ENCODE peak calls at places on chromosomes 6 and 20, in six cellular contexts. N is CD8-positive, alpha-beta T cell; K is HT-29; W is ureter; H is AG08396; Y is stimulated activated CD4-positive, alpha-beta T cell treated with anti-CD3 and anti-CD28 coated beads, Interleukin-4, amount 100 ng/mL, for 24 hours. R is an unnamed sample.

GRCh38 chr6:8085053-8085511 is 17.3 kb downstream of the EEF1E1 start:
- DNase-seq in N (no peak), Y (no peak), K (peak), H (no peak), W (no peak), R (no peak)

GRCh38 chr20:60630609-60631008 is 621.5 kb upstream of the CDH4 start:
- DNase-seq in K (no peak), Y (no peak), W (no peak), N (no peak), H (no peak), R (no peak)

GRCh38 chr20:38617011-38617829 is 15.6 kb downstream of the ARHGAP40 start:
- DNase-seq in K (no peak), Y (no peak), H (peak), W (peak), N (no peak), R (no peak)

GRCh38 chr6:40438556-40438955 is 148.6 kb downstream of the LRFN2 start:
- DNase-seq in H (no peak), K (no peak), W (no peak), N (no peak), Y (no peak), R (no peak)

GRCh38 chr20:32495949-32496348 is 89.2 kb downstream of the NOL4L start:
- DNase-seq in H (no peak), N (no peak), Y (no peak), K (no peak), W (no peak), R (no peak)

GRCh38 chr20:16713056-16713455 is 16.8 kb upstream of the SNRPB2 start:
- DNase-seq in H (no peak), N (no peak), W (no peak), K (no peak), Y (no peak), R (no peak)

GRCh38 chr6:38322123-38322522 is 317.6 kb downstream of the BTBD9 start:
- DNase-seq in W (no peak), K (no peak), Y (no peak), H (no peak), N (no peak), R (no peak)

GRCh38 chr6:130147151-130147550 is 75.6 kb downstream of the SAMD3 start:
- DNase-seq in W (no peak), N (no peak), K (no peak), H (no peak), Y (no peak), R (no peak)

GRCh38 chr20:62551408-62552323 is 75.9 kb upstream of the GATA5 start:
- DNase-seq in K (no peak), H (no peak), W (no peak), Y (no peak), N (no peak), R (no peak)

GRCh38 chr6:143806282-143807102 is 36.6 kb upstream of the LTV1 start:
- DNase-seq in K (no peak), H (peak), W (no peak), Y (peak), N (no peak), R (peak)

GRCh38 chr6:26273673-26274595 is 91.1 kb upstream of the BTN3A2 start:
- DNase-seq in N (no peak), W (no peak), K (no peak), H (no peak), Y (peak), R (no peak)